ENCODE peak calls at places on chromosome 19, in five cellular contexts. One of them, this sample, is unnamed.

GRCh38 chr19:14669940-14670339 is 4.7 kb downstream of the ADGRE3 start:
- DNase-seq in left ventricle myocardium inferior: no peak
- DNase-seq in heart right ventricle: no peak
- DNase-seq in body of pancreas: no peak
- DNase-seq in HepG2: no peak
- DNase-seq in this sample: no peak

GRCh38 chr19:371501-372160 is 27.0 kb upstream of the MIER2 start:
- DNase-seq in left ventricle myocardium inferior: no peak
- DNase-seq in heart right ventricle: no peak
- DNase-seq in body of pancreas: no peak
- DNase-seq in HepG2: no peak
- DNase-seq in this sample: no peak

GRCh38 chr19:18543814-18544475 is 572 bp upstream of the FKBP8 start:
- DNase-seq in left ventricle myocardium inferior: no peak
- DNase-seq in heart right ventricle: peak
- DNase-seq in body of pancreas: peak
- DNase-seq in HepG2: peak
- DNase-seq in this sample: peak

GRCh38 chr19:46609511-46610412 is 8.6 kb downstream of the CALM3 start:
- DNase-seq in left ventricle myocardium inferior: peak
- DNase-seq in heart right ventricle: no peak
- DNase-seq in body of pancreas: no peak
- DNase-seq in HepG2: no peak
- DNase-seq in this sample: no peak

GRCh38 chr19:28710278-28710677 is 502.7 kb downstream of the UQCRFS1 start:
- DNase-seq in left ventricle myocardium inferior: no peak
- DNase-seq in heart right ventricle: no peak
- DNase-seq in body of pancreas: no peak
- DNase-seq in HepG2: peak
- DNase-seq in this sample: no peak

GRCh38 chr19:33905937-33906577 is 109.4 kb downstream of the KCTD15 start:
- DNase-seq in left ventricle myocardium inferior: peak
- DNase-seq in heart right ventricle: peak
- DNase-seq in body of pancreas: peak
- DNase-seq in HepG2: no peak
- DNase-seq in this sample: peak

GRCh38 chr19:44662686-44663085 is 8.6 kb upstream of the CEACAM19 start:
- DNase-seq in left ventricle myocardium inferior: no peak
- DNase-seq in heart right ventricle: no peak
- DNase-seq in body of pancreas: peak
- DNase-seq in HepG2: no peak
- DNase-seq in this sample: no peak

GRCh38 chr19:47613165-47614146 is 4.5 kb downstream of the BICRA start:
- DNase-seq in left ventricle myocardium inferior: no peak
- DNase-seq in heart right ventricle: no peak
- DNase-seq in body of pancreas: no peak
- DNase-seq in HepG2: no peak
- DNase-seq in this sample: peak

GRCh38 chr19:17795495-17795856 is 538 bp downstream of the B3GNT3 start:
- DNase-seq in left ventricle myocardium inferior: no peak
- DNase-seq in heart right ventricle: no peak
- DNase-seq in body of pancreas: no peak
- DNase-seq in HepG2: no peak
- DNase-seq in this sample: no peak

GRCh38 chr19:52028780-52029123 is 573 bp upstream of the ZNF614 start:
- DNase-seq in left ventricle myocardium inferior: no peak
- DNase-seq in heart right ventricle: no peak
- DNase-seq in body of pancreas: no peak
- DNase-seq in HepG2: no peak
- DNase-seq in this sample: no peak

GRCh38 chr19:44924243-44924725 is 9.9 kb downstream of the APOC1 start:
- DNase-seq in left ventricle myocardium inferior: no peak
- DNase-seq in heart right ventricle: no peak
- DNase-seq in body of pancreas: no peak
- DNase-seq in HepG2: peak
- DNase-seq in this sample: no peak

GRCh38 chr19:17874423-17875135 is 2.8 kb downstream of the SLC5A5 start:
- DNase-seq in left ventricle myocardium inferior: no peak
- DNase-seq in heart right ventricle: no peak
- DNase-seq in body of pancreas: no peak
- DNase-seq in HepG2: no peak
- DNase-seq in this sample: no peak

GRCh38 chr19:944663-945241 is 18.9 kb downstream of the ARID3A start:
- DNase-seq in left ventricle myocardium inferior: no peak
- DNase-seq in heart right ventricle: no peak
- DNase-seq in body of pancreas: no peak
- DNase-seq in HepG2: no peak
- DNase-seq in this sample: no peak

GRCh38 chr19:49335071-49335783 is at the start of gene CD37:
- DNase-seq in left ventricle myocardium inferior: no peak
- DNase-seq in heart right ventricle: no peak
- DNase-seq in body of pancreas: no peak
- DNase-seq in HepG2: no peak
- DNase-seq in this sample: no peak

GRCh38 chr19:15551183-15552004 is 43.1 kb downstream of the CYP4F22 start:
- DNase-seq in left ventricle myocardium inferior: no peak
- DNase-seq in heart right ventricle: no peak
- DNase-seq in body of pancreas: peak
- DNase-seq in HepG2: peak
- DNase-seq in this sample: peak

GRCh38 chr19:39590265-39590664 is 12.1 kb upstream of the LGALS13 start:
- DNase-seq in left ventricle myocardium inferior: no peak
- DNase-seq in heart right ventricle: no peak
- DNase-seq in body of pancreas: no peak
- DNase-seq in HepG2: no peak
- DNase-seq in this sample: no peak

GRCh38 chr19:55809381-55810058 is 22.3 kb downstream of the NLRP11 start:
- DNase-seq in left ventricle myocardium inferior: peak
- DNase-seq in heart right ventricle: peak
- DNase-seq in body of pancreas: peak
- DNase-seq in HepG2: peak
- DNase-seq in this sample: no peak

GRCh38 chr19:8320564-8321066 is 560 bp downstream of the NDUFA7 start:
- DNase-seq in left ventricle myocardium inferior: no peak
- DNase-seq in heart right ventricle: no peak
- DNase-seq in body of pancreas: no peak
- DNase-seq in HepG2: peak
- DNase-seq in this sample: no peak

GRCh38 chr19:45681391-45682015 is 10.2 kb downstream of the SNRPD2 start:
- DNase-seq in left ventricle myocardium inferior: peak
- DNase-seq in heart right ventricle: peak
- DNase-seq in body of pancreas: peak
- DNase-seq in HepG2: peak
- DNase-seq in this sample: peak

GRCh38 chr19:3266792-3267469 is 42.5 kb downstream of the CELF5 start:
- DNase-seq in left ventricle myocardium inferior: no peak
- DNase-seq in heart right ventricle: no peak
- DNase-seq in body of pancreas: no peak
- DNase-seq in HepG2: no peak
- DNase-seq in this sample: no peak

GRCh38 chr19:29385191-29385795 is 140.5 kb upstream of the VSTM2B start:
- DNase-seq in left ventricle myocardium inferior: no peak
- DNase-seq in heart right ventricle: no peak
- DNase-seq in body of pancreas: no peak
- DNase-seq in HepG2: no peak
- DNase-seq in this sample: no peak

GRCh38 chr19:38656171-38656981 is 8.9 kb downstream of the ACTN4 start:
- DNase-seq in left ventricle myocardium inferior: no peak
- DNase-seq in heart right ventricle: no peak
- DNase-seq in body of pancreas: no peak
- DNase-seq in HepG2: peak
- DNase-seq in this sample: no peak

GRCh38 chr19:45632468-45633196 is 6.6 kb downstream of the EML2 start:
- DNase-seq in left ventricle myocardium inferior: peak
- DNase-seq in heart right ventricle: peak
- DNase-seq in body of pancreas: peak
- DNase-seq in HepG2: no peak
- DNase-seq in this sample: peak

GRCh38 chr19:12052057-12052570 is 647 bp downstream of the ZNF878 start:
- DNase-seq in left ventricle myocardium inferior: no peak
- DNase-seq in heart right ventricle: no peak
- DNase-seq in body of pancreas: no peak
- DNase-seq in HepG2: no peak
- DNase-seq in this sample: no peak

GRCh38 chr19:48511800-48512503 is at the start of gene LMTK3:
- DNase-seq in left ventricle myocardium inferior: no peak
- DNase-seq in heart right ventricle: no peak
- DNase-seq in body of pancreas: peak
- DNase-seq in HepG2: no peak
- DNase-seq in this sample: no peak

GRCh38 chr19:1622541-1622940 is 17.3 kb upstream of the UQCR11 start:
- DNase-seq in left ventricle myocardium inferior: no peak
- DNase-seq in heart right ventricle: no peak
- DNase-seq in body of pancreas: no peak
- DNase-seq in HepG2: no peak
- DNase-seq in this sample: no peak

GRCh38 chr19:38718747-38719543 is 25.3 kb downstream of the CAPN12 start:
- DNase-seq in left ventricle myocardium inferior: peak
- DNase-seq in heart right ventricle: peak
- DNase-seq in body of pancreas: peak
- DNase-seq in HepG2: no peak
- DNase-seq in this sample: peak

GRCh38 chr19:35040474-35040825 is 1.1 kb upstream of the HPN start:
- DNase-seq in left ventricle myocardium inferior: no peak
- DNase-seq in heart right ventricle: no peak
- DNase-seq in body of pancreas: no peak
- DNase-seq in HepG2: no peak
- DNase-seq in this sample: no peak

GRCh38 chr19:35038623-35039512 is 2.7 kb upstream of the HPN start:
- DNase-seq in left ventricle myocardium inferior: peak
- DNase-seq in heart right ventricle: no peak
- DNase-seq in body of pancreas: peak
- DNase-seq in HepG2: no peak
- DNase-seq in this sample: no peak

GRCh38 chr19:35041548-35042055 is at the start of gene HPN:
- DNase-seq in left ventricle myocardium inferior: no peak
- DNase-seq in heart right ventricle: no peak
- DNase-seq in body of pancreas: peak
- DNase-seq in HepG2: peak
- DNase-seq in this sample: no peak

GRCh38 chr19:35040826-35041547 is 534 bp upstream of the HPN start:
- DNase-seq in left ventricle myocardium inferior: peak
- DNase-seq in heart right ventricle: peak
- DNase-seq in body of pancreas: peak
- DNase-seq in HepG2: peak
- DNase-seq in this sample: peak

GRCh38 chr19:35039881-35040456 is 1.6 kb upstream of the HPN start:
- DNase-seq in left ventricle myocardium inferior: no peak
- DNase-seq in heart right ventricle: no peak
- DNase-seq in body of pancreas: no peak
- DNase-seq in HepG2: peak
- DNase-seq in this sample: no peak
- H3K27ac ChIP-seq in left ventricle myocardium inferior: peak
- H3K27ac ChIP-seq in heart right ventricle: peak
- H3K27ac ChIP-seq in body of pancreas: peak
- H3K27ac ChIP-seq in HepG2: peak
- H3K27ac ChIP-seq in this sample: peak

DNA sequence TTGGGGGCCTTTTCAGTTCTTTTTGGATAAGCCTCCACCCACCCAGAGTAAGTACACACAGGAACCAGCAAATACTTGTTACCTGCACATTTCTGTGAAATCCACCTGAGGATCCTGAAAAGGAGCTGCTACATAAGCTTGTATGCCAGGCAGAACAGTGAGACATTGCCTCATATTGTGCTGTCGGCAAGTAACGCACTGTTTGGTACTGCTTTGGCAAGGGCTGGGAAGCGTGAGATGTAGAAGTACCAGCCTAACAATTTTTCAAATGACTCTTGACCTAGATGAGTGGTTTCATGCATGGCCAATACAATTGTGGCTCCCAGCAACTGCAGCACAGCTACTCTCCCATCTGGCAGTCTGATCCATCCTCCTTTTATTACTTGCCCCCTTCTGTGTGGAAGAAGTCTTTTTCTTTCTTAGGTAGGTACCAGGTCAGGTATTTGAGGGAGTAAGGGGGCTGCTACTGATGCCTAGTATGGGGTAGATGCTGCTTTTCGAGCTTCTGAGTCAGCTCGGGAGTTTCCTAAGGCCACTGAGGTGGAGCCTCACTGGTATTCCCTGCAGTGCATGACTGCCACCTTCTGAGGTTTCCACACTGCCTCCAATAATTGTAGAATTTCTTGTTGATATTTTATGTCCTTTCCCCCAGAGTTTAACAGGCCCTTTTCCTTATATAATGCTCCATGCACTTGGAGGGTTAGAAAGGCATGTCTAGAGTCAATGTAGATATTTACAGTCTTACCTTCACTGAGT is 52.2 kb downstream of the ZNF737 start:
- DNase-seq in left ventricle myocardium inferior: no peak
- DNase-seq in heart right ventricle: no peak
- DNase-seq in body of pancreas: no peak
- DNase-seq in HepG2: no peak
- DNase-seq in this sample: no peak
- TF ChIP-seq CTCF in left ventricle myocardium inferior: no peak
- TF ChIP-seq CTCF in heart right ventricle: no peak
- TF ChIP-seq CTCF in body of pancreas: no peak
- TF ChIP-seq CTCF in HepG2: no peak
- TF ChIP-seq CTCF in this sample: no peak

GRCh38 chr19:43482193-43482592 is 16.8 kb upstream of the LYPD3 start:
- DNase-seq in left ventricle myocardium inferior: no peak
- DNase-seq in heart right ventricle: no peak
- DNase-seq in body of pancreas: no peak
- DNase-seq in HepG2: no peak
- DNase-seq in this sample: no peak
- H3K27ac ChIP-seq in left ventricle myocardium inferior: no peak
- H3K27ac ChIP-seq in heart right ventricle: no peak
- H3K27ac ChIP-seq in body of pancreas: no peak
- H3K27ac ChIP-seq in HepG2: no peak
- H3K27ac ChIP-seq in this sample: no peak

GRCh38 chr19:4521888-4522242 is 3.6 kb upstream of the PLIN4 start:
- DNase-seq in left ventricle myocardium inferior: no peak
- DNase-seq in heart right ventricle: no peak
- DNase-seq in body of pancreas: no peak
- DNase-seq in HepG2: no peak
- DNase-seq in this sample: no peak

GRCh38 chr19:4522291-4523002 is 4.2 kb upstream of the PLIN4 start:
- DNase-seq in left ventricle myocardium inferior: no peak
- DNase-seq in heart right ventricle: no peak
- DNase-seq in body of pancreas: no peak
- DNase-seq in HepG2: no peak
- DNase-seq in this sample: no peak

GRCh38 chr19:4524808-4525562 is 6.7 kb upstream of the PLIN4 start:
- DNase-seq in left ventricle myocardium inferior: peak
- DNase-seq in heart right ventricle: peak
- DNase-seq in body of pancreas: peak
- DNase-seq in HepG2: no peak
- DNase-seq in this sample: no peak

GRCh38 chr19:4525563-4526002 is 7.3 kb upstream of the PLIN4 start:
- DNase-seq in left ventricle myocardium inferior: no peak
- DNase-seq in heart right ventricle: no peak
- DNase-seq in body of pancreas: no peak
- DNase-seq in HepG2: no peak
- DNase-seq in this sample: no peak

GRCh38 chr19:4523306-4524110 is 5.2 kb upstream of the PLIN4 start:
- DNase-seq in left ventricle myocardium inferior: peak
- DNase-seq in heart right ventricle: no peak
- DNase-seq in body of pancreas: peak
- DNase-seq in HepG2: peak
- DNase-seq in this sample: no peak
- TF ChIP-seq CTCF in left ventricle myocardium inferior: peak
- TF ChIP-seq CTCF in heart right ventricle: peak
- TF ChIP-seq CTCF in body of pancreas: peak
- TF ChIP-seq CTCF in HepG2: peak
- TF ChIP-seq CTCF in this sample: peak